ENCODE peak calls at places on chromosomes 5 and 9, in four cellular contexts. One of them, this sample, is unnamed. For H3K9me2, the result is how much of the 10 kb centered on the place peaks cover.

GRCh38 chr9:16960084-16960483 is 89.6 kb upstream of the BNC2 start:
- DNase-seq in GM23338: no peak
- DNase-seq in HCT116: no peak
- DNase-seq in PC-3: peak
- DNase-seq in this sample: peak

GRCh38 chr5:128494516-128494915 is 43.5 kb downstream of the FBN2 start:
- DNase-seq in HCT116: no peak
- DNase-seq in PC-3: peak
- DNase-seq in GM23338: peak
- DNase-seq in this sample: no peak

GRCh38 chr9:69463497-69464068 is 138.6 kb downstream of the ENTREP1 start:
- DNase-seq in PC-3: no peak
- DNase-seq in GM23338: peak
- DNase-seq in HCT116: no peak
- DNase-seq in this sample: no peak

GRCh38 chr9:731474-731873 is 110.0 kb upstream of the DMRT1 start:
- DNase-seq in GM23338: no peak
- DNase-seq in PC-3: no peak
- DNase-seq in HCT116: no peak
- DNase-seq in this sample: no peak

GRCh38 chr9:34513567-34514214 is 9.1 kb downstream of the ENHO start:
- DNase-seq in HCT116: no peak
- DNase-seq in GM23338: peak
- DNase-seq in PC-3: peak
- DNase-seq in this sample: peak

GRCh38 chr5:59517926-59518585 is 375.5 kb downstream of the PDE4D start:
- DNase-seq in HCT116: no peak
- DNase-seq in PC-3: peak
- DNase-seq in GM23338: no peak
- DNase-seq in this sample: peak

GRCh38 chr9:17219261-17219660 is 84.4 kb downstream of the CNTLN start:
- DNase-seq in HCT116: no peak
- DNase-seq in PC-3: peak
- DNase-seq in GM23338: no peak
- DNase-seq in this sample: peak

GRCh38 chr5:148805323-148806290 is 20.8 kb upstream of the ADRB2 start:
- DNase-seq in PC-3: peak
- DNase-seq in GM23338: peak
- DNase-seq in HCT116: no peak
- DNase-seq in this sample: peak

GRCh38 chr5:61882901-61883500 is 423.0 kb upstream of the KIF2A start:
- DNase-seq in GM23338: no peak
- DNase-seq in HCT116: no peak
- DNase-seq in PC-3: no peak
- DNase-seq in this sample: no peak

GRCh38 chr5:1755321-1755949 is 44.2 kb downstream of the MRPL36 start:
- DNase-seq in HCT116: no peak
- DNase-seq in GM23338: no peak
- DNase-seq in PC-3: no peak
- DNase-seq in this sample: no peak

GRCh38 chr9:79952401-79952800 is 380.6 kb downstream of the TLE4 start:
- DNase-seq in PC-3: no peak
- DNase-seq in HCT116: no peak
- DNase-seq in GM23338: no peak
- DNase-seq in this sample: peak

GRCh38 chr9:129549684-129550083 is 71.2 kb downstream of the C9orf50 start:
- DNase-seq in HCT116: no peak
- DNase-seq in PC-3: no peak
- DNase-seq in GM23338: no peak
- DNase-seq in this sample: peak

GRCh38 chr5:166909040-166909439 is 1382.4 kb upstream of the WWC1 start:
- DNase-seq in GM23338: no peak
- DNase-seq in HCT116: no peak
- DNase-seq in PC-3: peak
- DNase-seq in this sample: no peak

GRCh38 chr5:81288021-81288433 is 13.4 kb upstream of the ZCCHC9 start:
- DNase-seq in GM23338: no peak
- DNase-seq in HCT116: no peak
- DNase-seq in PC-3: no peak
- DNase-seq in this sample: no peak

GRCh38 chr9:130157079-130157478 is 15.1 kb upstream of the NCS1 start:
- DNase-seq in PC-3: no peak
- DNase-seq in GM23338: no peak
- DNase-seq in HCT116: no peak
- DNase-seq in this sample: peak

GRCh38 chr9:96655198-96655851 is at the start of gene PRXL2C:
- DNase-seq in GM23338: peak
- DNase-seq in HCT116: no peak
- DNase-seq in PC-3: peak
- DNase-seq in this sample: peak

GRCh38 chr9:83967083-83967482 is 12.9 kb downstream of the HNRNPK start:
- DNase-seq in PC-3: no peak
- DNase-seq in HCT116: no peak
- DNase-seq in GM23338: no peak
- DNase-seq in this sample: no peak

GRCh38 chr5:77400645-77401044 is 91.5 kb downstream of the WDR41 start:
- DNase-seq in GM23338: no peak
- DNase-seq in HCT116: no peak
- DNase-seq in PC-3: no peak
- DNase-seq in this sample: peak

GRCh38 chr9:122394265-122395242 is 23.7 kb downstream of the PTGS1 start:
- DNase-seq in PC-3: peak
- DNase-seq in HCT116: no peak
- DNase-seq in GM23338: no peak
- DNase-seq in this sample: peak

GRCh38 chr9:35828716-35829083 is at the start of gene FAM221B:
- DNase-seq in GM23338: peak
- DNase-seq in HCT116: no peak
- DNase-seq in PC-3: no peak
- DNase-seq in this sample: peak

GRCh38 chr9:2962471-2963172 is 118.7 kb upstream of the PUM3 start:
- DNase-seq in GM23338: no peak
- DNase-seq in HCT116: no peak
- DNase-seq in PC-3: no peak
- DNase-seq in this sample: no peak

GRCh38 chr5:38456657-38457056 is 99.8 kb downstream of the LIFR start:
- DNase-seq in HCT116: no peak
- DNase-seq in PC-3: peak
- DNase-seq in GM23338: no peak
- DNase-seq in this sample: peak

GRCh38 chr5:68217476-68217984 is 2.0 kb downstream of the PIK3R1 start:
- DNase-seq in PC-3: no peak
- DNase-seq in GM23338: no peak
- DNase-seq in HCT116: no peak
- DNase-seq in this sample: peak

GRCh38 chr5:181184845-181185216 is 20.2 kb downstream of the TRIM7 start:
- DNase-seq in PC-3: no peak
- DNase-seq in HCT116: no peak
- DNase-seq in GM23338: no peak
- DNase-seq in this sample: no peak

GRCh38 chr9:114499941-114500528 is 5.2 kb downstream of the WHRN start:
- DNase-seq in PC-3: no peak
- DNase-seq in HCT116: no peak
- DNase-seq in GM23338: no peak
- DNase-seq in this sample: no peak

GRCh38 chr9:114500583-114501292 is 4.5 kb downstream of the WHRN start:
- DNase-seq in HCT116: no peak
- DNase-seq in PC-3: no peak
- DNase-seq in GM23338: no peak
- DNase-seq in this sample: no peak

GRCh38 chr9:114497220-114497619 is 8.1 kb downstream of the WHRN start:
- DNase-seq in GM23338: no peak
- DNase-seq in PC-3: no peak
- DNase-seq in HCT116: no peak
- DNase-seq in this sample: no peak

GRCh38 chr9:114497727-114498382 is 7.4 kb downstream of the WHRN start:
- DNase-seq in PC-3: no peak
- DNase-seq in HCT116: no peak
- DNase-seq in GM23338: no peak
- DNase-seq in this sample: no peak

GRCh38 chr9:114499528-114499927 is 5.7 kb downstream of the WHRN start:
- DNase-seq in HCT116: no peak
- DNase-seq in PC-3: no peak
- DNase-seq in GM23338: no peak
- DNase-seq in this sample: no peak
- H3K9me2 ChIP-seq in HCT116: under half
- H3K9me2 ChIP-seq in PC-3: under half
- H3K9me2 ChIP-seq in GM23338: under half
- H3K9me2 ChIP-seq in this sample: under half

GRCh38 chr5:131394128-131394527 is 130.3 kb downstream of the CDC42SE2 start:
- DNase-seq in PC-3: no peak
- DNase-seq in HCT116: no peak
- DNase-seq in GM23338: no peak
- DNase-seq in this sample: no peak

GRCh38 chr5:131396882-131397281 is 133.0 kb downstream of the CDC42SE2 start:
- DNase-seq in PC-3: no peak
- DNase-seq in HCT116: no peak
- DNase-seq in GM23338: no peak
- DNase-seq in this sample: no peak

GRCh38 chr5:131392461-131393095 is 128.7 kb downstream of the CDC42SE2 start:
- DNase-seq in GM23338: no peak
- DNase-seq in PC-3: no peak
- DNase-seq in HCT116: no peak
- DNase-seq in this sample: no peak

GRCh38 chr5:131396015-131396414 is 132.2 kb downstream of the CDC42SE2 start:
- DNase-seq in GM23338: no peak
- DNase-seq in PC-3: no peak
- DNase-seq in HCT116: no peak
- DNase-seq in this sample: no peak

GRCh38 chr5:131393498-131393968 is 129.7 kb downstream of the CDC42SE2 start:
- DNase-seq in HCT116: no peak
- DNase-seq in GM23338: no peak
- DNase-seq in PC-3: no peak
- DNase-seq in this sample: no peak
- H3K27ac ChIP-seq in HCT116: no peak
- H3K27ac ChIP-seq in GM23338: peak
- H3K27ac ChIP-seq in PC-3: no peak
- H3K27ac ChIP-seq in this sample: no peak

GRCh38 chr5:176741566-176742211 is 68.7 kb upstream of the UNC5A start:
- DNase-seq in PC-3: no peak
- DNase-seq in HCT116: no peak
- DNase-seq in GM23338: no peak
- DNase-seq in this sample: no peak

GRCh38 chr5:176743828-176744583 is 66.4 kb upstream of the UNC5A start:
- DNase-seq in PC-3: no peak
- DNase-seq in GM23338: no peak
- DNase-seq in HCT116: no peak
- DNase-seq in this sample: no peak

GRCh38 chr5:176744584-176744965 is 65.8 kb upstream of the UNC5A start:
- DNase-seq in HCT116: no peak
- DNase-seq in PC-3: peak
- DNase-seq in GM23338: peak
- DNase-seq in this sample: no peak

GRCh38 chr5:176742246-176743105 is 67.9 kb upstream of the UNC5A start:
- DNase-seq in GM23338: no peak
- DNase-seq in PC-3: no peak
- DNase-seq in HCT116: no peak
- DNase-seq in this sample: no peak

GRCh38 chr5:176743136-176743827 is 67.1 kb upstream of the UNC5A start:
- DNase-seq in HCT116: no peak
- DNase-seq in PC-3: no peak
- DNase-seq in GM23338: peak
- DNase-seq in this sample: peak
- TF ChIP-seq EZH2 in HCT116: no peak
- TF ChIP-seq EZH2 in PC-3: no peak
- TF ChIP-seq EZH2 in GM23338: no peak
- TF ChIP-seq EZH2 in this sample: peak

GRCh38 chr9:88388886-88389617 is 808 bp downstream of the SPIN1 start:
- DNase-seq in HCT116: peak
- DNase-seq in PC-3: peak
- DNase-seq in GM23338: peak
- DNase-seq in this sample: peak

GRCh38 chr9:88390371-88390990 is 2.2 kb downstream of the SPIN1 start:
- DNase-seq in HCT116: no peak
- DNase-seq in PC-3: no peak
- DNase-seq in GM23338: no peak
- DNase-seq in this sample: peak

GRCh38 chr9:88396836-88397577 is 8.8 kb downstream of the SPIN1 start:
- DNase-seq in GM23338: no peak
- DNase-seq in HCT116: no peak
- DNase-seq in PC-3: no peak
- DNase-seq in this sample: peak

GRCh38 chr9:88388203-88388885 is at the start of gene SPIN1:
- DNase-seq in HCT116: peak
- DNase-seq in PC-3: peak
- DNase-seq in GM23338: peak
- DNase-seq in this sample: peak

GRCh38 chr9:88392549-88392948 is 4.3 kb downstream of the SPIN1 start:
- DNase-seq in PC-3: no peak
- DNase-seq in GM23338: no peak
- DNase-seq in HCT116: no peak
- DNase-seq in this sample: no peak
- H3K9me2 ChIP-seq in PC-3: under half
- H3K9me2 ChIP-seq in GM23338: under half
- H3K9me2 ChIP-seq in HCT116: under half
- H3K9me2 ChIP-seq in this sample: under half

This sample was measured in GM23248.